ENCODE peak calls at places on chromosomes 11 and 22, in nine cellular contexts. C is lower lobe of right lung; Q is SW 1271; A is GOT3; F is GM03348; B is stimulated activated CD8-positive, alpha-beta memory T cell treated with anti-CD3 and anti-CD28 coated beads, Interleukin-7, amount 100 ng/mL, for 24 hours; L is A172; W is CD8-positive, alpha-beta memory T cell; V is CD4-positive, alpha-beta T cell. M is an unnamed sample.

GRCh38 chr22:38456841-38457699 is 2.1 kb upstream of the KCNJ4 start:
- DNase-seq in B (no peak), C (no peak), F (no peak), W (no peak), Q (no peak), V (no peak), A (no peak), L (no peak), M (no peak)

GRCh38 chr11:12827929-12828812 is 153.9 kb downstream of the TEAD1 start:
- DNase-seq in B (no peak), C (no peak), W (no peak), V (no peak), F (peak), A (no peak), Q (no peak), L (peak), M (no peak)

GRCh38 chr11:128471138-128471661 is 116.2 kb downstream of the ETS1 start:
- DNase-seq in C (no peak), W (no peak), A (no peak), Q (no peak), B (no peak), V (no peak), F (no peak), L (no peak), M (peak)

GRCh38 chr11:130459521-130459920 is 11.1 kb downstream of the ADAMTS15 start:
- DNase-seq in C (no peak), A (no peak), B (no peak), V (no peak), Q (no peak), L (no peak), W (no peak), F (no peak), M (no peak)

GRCh38 chr11:120326228-120326627 is 1.1 kb downstream of the TLCD5 start:
- DNase-seq in B (no peak), L (no peak), V (no peak), F (no peak), W (no peak), C (no peak), A (no peak), Q (no peak), M (no peak)

GRCh38 chr11:135075740-135076139 is 663.7 kb upstream of the B3GAT1 start:
- DNase-seq in Q (no peak), A (no peak), L (peak), V (no peak), W (peak), B (peak), F (no peak), C (peak), M (peak)

GRCh38 chr11:2575611-2576051 is 124.2 kb downstream of the KCNQ1OT1 start:
- DNase-seq in L (no peak), B (no peak), C (peak), W (no peak), F (no peak), V (no peak), A (no peak), Q (no peak), M (peak)

GRCh38 chr11:115480611-115481010 is 23.6 kb downstream of the CADM1 start:
- DNase-seq in A (no peak), C (no peak), V (no peak), B (no peak), Q (no peak), L (no peak), W (no peak), F (no peak), M (no peak)

GRCh38 chr11:66291303-66291705 is 390 bp upstream of the TMEM151A start:
- DNase-seq in L (no peak), F (no peak), C (no peak), A (no peak), Q (no peak), V (no peak), B (no peak), W (no peak), M (no peak)

GRCh38 chr11:117827521-117828511 is 3.3 kb upstream of the FXYD2 start:
- DNase-seq in W (peak), F (no peak), Q (no peak), L (no peak), V (no peak), C (no peak), A (no peak), B (no peak), M (no peak)

GRCh38 chr22:47019012-47019790 is 256.8 kb downstream of the TBC1D22A start:
- DNase-seq in V (no peak), Q (no peak), W (no peak), A (no peak), B (no peak), F (no peak), L (no peak), C (no peak), M (no peak)

GRCh38 chr11:82980292-82980691 is 78.8 kb downstream of the DDIAS start:
- DNase-seq in C (no peak), W (no peak), V (no peak), A (no peak), Q (peak), L (peak), B (no peak), F (peak), M (no peak)

GRCh38 chr11:116771935-116772334 is 852 bp downstream of the BUD13 start:
- DNase-seq in L (no peak), C (no peak), Q (no peak), W (no peak), B (no peak), V (no peak), F (no peak), A (no peak), M (no peak)

GRCh38 chr11:65859812-65860277 is 388 bp upstream of the MUS81 start:
- DNase-seq in W (no peak), V (no peak), L (no peak), Q (no peak), A (no peak), F (no peak), B (no peak), C (no peak), M (no peak)

GRCh38 chr22:25564320-25564978 is at the start of gene GRK3:
- DNase-seq in L (peak), B (peak), W (peak), A (no peak), C (peak), Q (peak), V (peak), F (peak), M (peak)

GRCh38 chr11:127074151-127074761 is 73.7 kb upstream of the KIRREL3 start:
- DNase-seq in C (no peak), Q (no peak), L (peak), B (no peak), A (no peak), F (peak), V (no peak), W (no peak), M (no peak)

GRCh38 chr11:44016546-44017442 is 31.0 kb upstream of the ACCSL start:
- DNase-seq in Q (no peak), C (no peak), B (no peak), A (no peak), L (no peak), V (no peak), F (no peak), W (no peak), M (no peak)

GRCh38 chr11:72140661-72141060 is 5.1 kb downstream of the FOLR3 start:
- DNase-seq in L (no peak), F (no peak), A (no peak), B (no peak), W (no peak), C (no peak), V (no peak), Q (no peak), M (no peak)

GRCh38 chr11:39341461-39341860 is 2118.0 kb downstream of the LRRC4C start:
- DNase-seq in F (no peak), B (no peak), C (no peak), Q (no peak), A (no peak), L (no peak), V (no peak), W (no peak), M (no peak)

GRCh38 chr11:134734446-134734845 is 322.4 kb upstream of the B3GAT1 start:
- DNase-seq in W (no peak), F (no peak), B (no peak), L (no peak), C (no peak), A (no peak), V (no peak), Q (no peak), M (no peak)

GRCh38 chr11:86790073-86790727 is 10.1 kb upstream of the PRSS23 start:
- DNase-seq in B (no peak), C (no peak), A (no peak), F (no peak), Q (no peak), W (no peak), L (no peak), V (no peak), M (no peak)

GRCh38 chr11:75403037-75403436 is 3.7 kb downstream of the RPS3 start:
- DNase-seq in A (no peak), L (no peak), Q (no peak), F (no peak), V (no peak), B (no peak), W (no peak), C (no peak), M (no peak)

GRCh38 chr11:129855086-129855485 is 39.4 kb downstream of the TMEM45B start:
- DNase-seq in B (no peak), F (no peak), A (no peak), V (no peak), L (no peak), Q (no peak), C (no peak), W (no peak), M (no peak)

GRCh38 chr22:22593250-22593649 is 34.2 kb upstream of the PRAME start:
- DNase-seq in F (no peak), V (no peak), A (no peak), B (no peak), L (no peak), Q (no peak), W (no peak), C (no peak), M (no peak)

GRCh38 chr11:107549253-107549953 is 16.1 kb downstream of the ALKBH8 start:
- DNase-seq in F (peak), V (peak), W (peak), A (no peak), L (no peak), Q (peak), C (no peak), B (no peak), M (no peak)

GRCh38 chr22:50056214-50056972 is 1.7 kb downstream of the TTLL8 start:
- DNase-seq in V (no peak), Q (no peak), F (no peak), W (no peak), L (no peak), A (no peak), B (no peak), C (no peak), M (no peak)

GRCh38 chr11:1299621-1300020 is 9.8 kb downstream of the TOLLIP start:
- DNase-seq in B (no peak), V (no peak), Q (no peak), W (no peak), C (peak), L (no peak), A (no peak), F (no peak), M (no peak)

GRCh38 chr11:118234833-118235232 is 10.0 kb upstream of the JAML start:
- DNase-seq in V (no peak), C (no peak), W (no peak), L (no peak), A (no peak), B (no peak), F (no peak), Q (no peak), M (no peak)

GRCh38 chr11:112051768-112052167 is 22.0 kb downstream of the PIH1D2 start:
- DNase-seq in C (no peak), Q (no peak), A (no peak), F (no peak), W (no peak), B (no peak), V (no peak), L (no peak), M (no peak)

GRCh38 chr22:19663821-19664325 is 50.4 kb upstream of the SEPTIN5 start:
- DNase-seq in C (no peak), V (no peak), W (no peak), Q (no peak), L (peak), A (peak), F (peak), B (no peak), M (peak)

GRCh38 chr22:29715240-29715639 is 4.6 kb upstream of the CABP7 start:
- DNase-seq in B (no peak), V (no peak), Q (no peak), A (no peak), L (no peak), W (no peak), C (no peak), F (no peak), M (no peak)

GRCh38 chr22:33108037-33108436 is 49.9 kb upstream of the SYN3 start:
- DNase-seq in A (no peak), Q (no peak), F (no peak), B (no peak), V (no peak), L (no peak), C (no peak), W (no peak), M (no peak)

GRCh38 chr11:9617960-9618359 is 44.5 kb downstream of the WEE1 start:
- DNase-seq in L (peak), W (no peak), V (no peak), Q (no peak), C (no peak), A (no peak), B (no peak), F (peak), M (no peak)

GRCh38 chr22:50670513-50670912 is 2.1 kb upstream of the SHANK3 start:
- DNase-seq in F (no peak), B (no peak), Q (no peak), L (no peak), W (no peak), V (no peak), A (no peak), C (no peak), M (peak)

GRCh38 chr11:18312012-18312411 is 9.9 kb downstream of the HPS5 start:
- DNase-seq in F (peak), W (no peak), Q (no peak), C (no peak), L (no peak), B (no peak), A (no peak), V (no peak), M (no peak)